ENCODE peak calls at places on chromosome 21, in six cellular contexts. X is body of pancreas; S is GM23338; Z is PC-3; B is activated T-cell treated with anti-CD3 and anti-CD28 coated beads, Interleukin-2, amount 50 U/mL, for 4 hours; R is mucosa of descending colon. C is an unnamed sample.
A peak's percentile ranks its signal among the peaks of the same experiment; 100 is the strongest.

GRCh38 chr21:24509131-24509530 is 1098.2 kb downstream of the MRPL39 start:
- ATAC-seq in Z (no peak), X (no peak), R (no peak), S (no peak), B (no peak), C (no peak)

GRCh38 chr21:29418813-29419212 is 120.1 kb downstream of the BACH1 start:
- ATAC-seq in S (no peak), X (no peak), B (no peak), R (no peak), Z (no peak), C (no peak)

GRCh38 chr21:31387560-31388186 is 43.6 kb upstream of the TIAM1 start:
- ATAC-seq in B (no peak), R (no peak), S (peak; percentile 59), X (no peak), Z (no peak), C (no peak)

GRCh38 chr21:45003331-45004058 is 63.7 kb downstream of the SLX9 start:
- ATAC-seq in R (no peak), X (no peak), S (peak; percentile 13), B (no peak), Z (no peak), C (peak; percentile 66)

GRCh38 chr21:46596201-46596600 is 8.7 kb downstream of the S100B start:
- ATAC-seq in X (no peak), S (no peak), B (no peak), Z (no peak), R (no peak), C (no peak)

GRCh38 chr21:45306832-45307571 is 19.3 kb upstream of the POFUT2 start:
- ATAC-seq in S (no peak), Z (no peak), B (no peak), R (peak; percentile 51), X (peak; percentile 75), C (peak; percentile 84)

GRCh38 chr21:43921979-43922945 is 57.2 kb downstream of the AGPAT3 start:
- ATAC-seq in R (no peak), B (peak; percentile 69), S (peak; percentile 6), X (no peak), Z (no peak), C (peak; percentile 13)

GRCh38 chr21:42393443-42393950 is 2.4 kb downstream of the TMPRSS3 start:
- ATAC-seq in R (no peak), B (no peak), S (no peak), X (no peak), Z (no peak), C (no peak)

GRCh38 chr21:42375141-42375905 is 9.0 kb upstream of the TFF1 start:
- ATAC-seq in Z (no peak), X (no peak), R (peak; percentile 82), B (no peak), S (peak; percentile 69), C (no peak)

GRCh38 chr21:39525601-39526000 is 73.8 kb downstream of the SH3BGR start:
- ATAC-seq in Z (no peak), X (no peak), B (no peak), R (no peak), S (no peak), C (no peak)

GRCh38 chr21:34919406-34919805 is 129.7 kb downstream of the RUNX1 start:
- ATAC-seq in X (no peak), S (no peak), Z (no peak), B (no peak), R (no peak), C (no peak)

GRCh38 chr21:44438531-44439210 is 16.6 kb upstream of the LRRC3 start:
- ATAC-seq in Z (peak; percentile 38), B (no peak), R (peak; percentile 71), X (peak; percentile 75), S (peak; percentile 34), C (peak; percentile 72)

GRCh38 chr21:43287111-43287973 is 118.5 kb downstream of the CRYAA start:
- ATAC-seq in B (no peak), R (peak; percentile 89), X (no peak), Z (peak; percentile 79), S (no peak), C (no peak)

GRCh38 chr21:44471996-44472395 is 16.7 kb downstream of the LRRC3 start:
- ATAC-seq in Z (no peak), X (no peak), S (no peak), R (no peak), B (no peak), C (no peak)

GRCh38 chr21:45018131-45019075 is 56.0 kb upstream of the ADARB1 start:
- ATAC-seq in B (peak; percentile 31), S (no peak), Z (peak; percentile 37), X (peak; percentile 26), R (no peak), C (peak; percentile 47)

GRCh38 chr21:44428281-44428942 is 26.9 kb upstream of the LRRC3 start:
- ATAC-seq in Z (peak; percentile 52), B (peak; percentile 68), X (no peak), S (peak; percentile 50), R (peak; percentile 81), C (no peak)

GRCh38 chr21:31530918-31531705 is 128.4 kb upstream of the SOD1 start:
- ATAC-seq in R (peak; percentile 93), X (no peak), S (peak; percentile 50), B (no peak), Z (peak; percentile 69), C (no peak)

GRCh38 chr21:21003701-21004100 is 5.5 kb downstream of the NCAM2 start:
- ATAC-seq in X (no peak), B (no peak), Z (no peak), S (peak; percentile 55), R (no peak), C (no peak)

GRCh38 chr21:35427320-35428040 is 378.4 kb upstream of the RUNX1 start:
- ATAC-seq in Z (no peak), S (no peak), X (peak; percentile 21), R (no peak), B (peak; percentile 24), C (peak; percentile 52)

GRCh38 chr21:18772404-18772803 is 368.8 kb upstream of the TMPRSS15 start:
- ATAC-seq in X (no peak), R (no peak), B (no peak), S (no peak), Z (peak; percentile 45), C (no peak)

GRCh38 chr21:43812139-43812821 is 22.9 kb downstream of the RRP1 start:
- ATAC-seq in R (peak; percentile 53), X (no peak), B (no peak), S (no peak), Z (peak; percentile 8), C (no peak)

GRCh38 chr21:42148097-42148496 is 70.8 kb upstream of the ABCG1 start:
- ATAC-seq in X (no peak), R (no peak), S (no peak), Z (no peak), B (peak; percentile 43), C (no peak)

GRCh38 chr21:31064803-31065202 is 26.5 kb upstream of the KRTAP19-8 start:
- ATAC-seq in X (no peak), S (no peak), R (no peak), B (no peak), Z (no peak), C (no peak)

GRCh38 chr21:42269382-42269781 is 45.8 kb downstream of the TFF3 start:
- ATAC-seq in R (no peak), X (no peak), Z (no peak), B (no peak), S (peak; percentile 45), C (no peak)

GRCh38 chr21:38525454-38525853 is 27.2 kb upstream of the ERG start:
- ATAC-seq in R (no peak), Z (no peak), S (no peak), X (no peak), B (no peak), C (no peak)

GRCh38 chr21:38267991-38268858 is 11.4 kb downstream of the KCNJ15 start:
- ATAC-seq in B (peak; percentile 68), R (peak; percentile 86), Z (peak; percentile 42), S (no peak), X (peak; percentile 44), C (no peak)

GRCh38 chr21:38849776-38850175 is 44.0 kb downstream of the ETS2 start:
- ATAC-seq in Z (no peak), X (no peak), R (peak; percentile 21), S (no peak), B (no peak), C (no peak)

GRCh38 chr21:45420061-45420521 is 15.1 kb downstream of the COL18A1 start:
- ATAC-seq in B (no peak), S (no peak), X (peak; percentile 8), Z (no peak), R (no peak), C (no peak)

GRCh38 chr21:35738342-35738961 is 321.9 kb downstream of the SETD4 start:
- ATAC-seq in X (peak; percentile 58), S (no peak), R (no peak), B (no peak), Z (peak; percentile 50), C (peak; percentile 43)

GRCh38 chr21:42724226-42724920 is 71.0 kb downstream of the PDE9A start:
- ATAC-seq in X (peak; percentile 66), S (no peak), Z (peak; percentile 89), B (no peak), R (peak; percentile 73), C (peak; percentile 48)

GRCh38 chr21:42191978-42192595 is 26.9 kb upstream of the ABCG1 start:
- ATAC-seq in Z (no peak), R (peak; percentile 8), S (no peak), X (no peak), B (no peak), C (no peak)

GRCh38 chr21:41621523-41621922 is 113.6 kb upstream of the TMPRSS2 start:
- ATAC-seq in X (no peak), R (no peak), B (no peak), Z (no peak), S (no peak), C (no peak)

GRCh38 chr21:37458669-37459276 is 92.2 kb downstream of the DYRK1A start:
- ATAC-seq in Z (no peak), R (peak; percentile 10), X (no peak), S (peak; percentile 35), B (no peak), C (no peak)

GRCh38 chr21:42061195-42061865 is 9.8 kb upstream of the UMODL1 start:
- ATAC-seq in B (no peak), Z (no peak), S (no peak), X (no peak), R (peak; percentile 4), C (peak; percentile 18)

GRCh38 chr21:38927776-38928175 is 122.0 kb downstream of the ETS2 start:
- ATAC-seq in X (no peak), R (no peak), B (no peak), Z (no peak), S (no peak), C (no peak)

GRCh38 chr21:33655591-33656221 is 13.4 kb downstream of the ITSN1 start:
- ATAC-seq in R (peak; percentile 83), S (peak; percentile 29), B (no peak), Z (peak; percentile 98), X (peak; percentile 80), C (no peak)

GRCh38 chr21:45224189-45224938 is 63.3 kb downstream of the POFUT2 start:
- ATAC-seq in B (peak; percentile 54), S (no peak), R (peak; percentile 66), Z (no peak), X (peak; percentile 35), C (no peak)

GRCh38 chr21:25927195-25927880 is 192.6 kb downstream of the GABPA start:
- ATAC-seq in B (no peak), S (no peak), X (peak; percentile 28), Z (no peak), R (no peak), C (no peak)